ENCODE peak calls at places on chromosomes 13 and 19, in four cellular contexts. One of them, this sample, is unnamed. For H3K36me3, the result is how much of the 10 kb centered on the place peaks cover.

GRCh38 chr19:16623576-16623975 is 4.4 kb downstream of the MED26 start:
- DNase-seq in HCT116: no peak
- DNase-seq in gastrocnemius medialis: no peak
- DNase-seq in neural progenitor cell: no peak
- DNase-seq in this sample: no peak

GRCh38 chr13:61286148-61286745 is 129.4 kb downstream of the PCDH20 start:
- DNase-seq in HCT116: peak
- DNase-seq in gastrocnemius medialis: no peak
- DNase-seq in neural progenitor cell: peak
- DNase-seq in this sample: no peak

GRCh38 chr19:16328824-16329482 is 4.3 kb downstream of the KLF2 start:
- DNase-seq in HCT116: no peak
- DNase-seq in gastrocnemius medialis: no peak
- DNase-seq in neural progenitor cell: no peak
- DNase-seq in this sample: peak

GRCh38 chr19:15213715-15214381 is 13.1 kb upstream of the NOTCH3 start:
- DNase-seq in HCT116: no peak
- DNase-seq in gastrocnemius medialis: no peak
- DNase-seq in neural progenitor cell: no peak
- DNase-seq in this sample: no peak

GRCh38 chr13:114155923-114156883 is 22.9 kb upstream of the CFAP97D2 start:
- DNase-seq in HCT116: no peak
- DNase-seq in gastrocnemius medialis: no peak
- DNase-seq in neural progenitor cell: no peak
- DNase-seq in this sample: peak

GRCh38 chr19:2796659-2797266 is 11.5 kb downstream of the THOP1 start:
- DNase-seq in HCT116: no peak
- DNase-seq in gastrocnemius medialis: no peak
- DNase-seq in neural progenitor cell: no peak
- DNase-seq in this sample: no peak

GRCh38 chr13:52348081-52348480 is 57.9 kb downstream of the THSD1 start:
- DNase-seq in HCT116: peak
- DNase-seq in gastrocnemius medialis: no peak
- DNase-seq in neural progenitor cell: no peak
- DNase-seq in this sample: no peak

GRCh38 chr19:44107751-44108150 is 5.4 kb upstream of the ZNF225 start:
- DNase-seq in HCT116: no peak
- DNase-seq in gastrocnemius medialis: no peak
- DNase-seq in neural progenitor cell: no peak
- DNase-seq in this sample: no peak

GRCh38 chr13:104625196-104625595 is 1559.0 kb upstream of the SLC10A2 start:
- DNase-seq in HCT116: no peak
- DNase-seq in gastrocnemius medialis: no peak
- DNase-seq in neural progenitor cell: no peak
- DNase-seq in this sample: no peak

GRCh38 chr19:33227870-33228599 is 2.4 kb upstream of the SLC7A10 start:
- DNase-seq in HCT116: no peak
- DNase-seq in gastrocnemius medialis: no peak
- DNase-seq in neural progenitor cell: no peak
- DNase-seq in this sample: no peak

GRCh38 chr13:67408823-67409222 is 178.7 kb upstream of the PCDH9 start:
- DNase-seq in HCT116: no peak
- DNase-seq in gastrocnemius medialis: no peak
- DNase-seq in neural progenitor cell: no peak
- DNase-seq in this sample: no peak

GRCh38 chr13:109933476-109933875 is 147.1 kb upstream of the IRS2 start:
- DNase-seq in HCT116: no peak
- DNase-seq in gastrocnemius medialis: no peak
- DNase-seq in neural progenitor cell: peak
- DNase-seq in this sample: no peak

GRCh38 chr13:19860884-19861655 is 2.4 kb downstream of the ZMYM5 start:
- DNase-seq in HCT116: peak
- DNase-seq in gastrocnemius medialis: no peak
- DNase-seq in neural progenitor cell: peak
- DNase-seq in this sample: no peak

GRCh38 chr19:1512671-1513491 is at the start of gene ADAMTSL5:
- DNase-seq in HCT116: no peak
- DNase-seq in gastrocnemius medialis: no peak
- DNase-seq in neural progenitor cell: peak
- DNase-seq in this sample: peak

GRCh38 chr19:10069046-10069445 is 17.1 kb upstream of the SHFL start:
- DNase-seq in HCT116: no peak
- DNase-seq in gastrocnemius medialis: no peak
- DNase-seq in neural progenitor cell: no peak
- DNase-seq in this sample: no peak

GRCh38 chr19:49327878-49328544 is 3.0 kb upstream of the SLC6A16 start:
- DNase-seq in HCT116: peak
- DNase-seq in gastrocnemius medialis: no peak
- DNase-seq in neural progenitor cell: peak
- DNase-seq in this sample: peak
- H3K36me3 ChIP-seq in HCT116: under half
- H3K36me3 ChIP-seq in gastrocnemius medialis: under half
- H3K36me3 ChIP-seq in neural progenitor cell: under half
- H3K36me3 ChIP-seq in this sample: under half

DNA sequence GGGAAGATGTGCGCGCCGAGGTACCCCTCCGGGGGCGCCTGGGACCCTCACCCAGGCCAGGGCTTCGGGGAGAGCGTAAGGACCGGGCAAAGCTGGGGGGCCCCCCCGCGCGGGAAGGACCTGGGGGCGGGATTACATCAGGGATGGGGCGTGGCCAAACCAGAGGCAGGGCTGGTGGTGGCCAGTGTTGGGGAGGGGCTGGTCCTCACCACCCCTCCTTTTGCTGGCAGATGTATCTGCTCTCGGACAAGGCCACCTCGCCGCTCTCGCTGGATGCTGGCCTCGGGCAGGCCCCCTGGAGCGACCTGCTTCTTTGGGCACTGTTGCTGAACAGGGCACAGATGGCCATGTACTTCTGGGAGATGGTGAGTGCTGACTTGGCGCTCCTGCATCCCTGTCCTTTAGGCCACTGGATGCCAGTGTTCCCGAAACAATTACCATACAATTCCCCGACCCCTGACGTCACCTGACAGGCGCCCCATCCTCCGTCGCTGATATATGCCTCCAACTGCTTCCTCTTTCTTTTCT is 25.3 kb downstream of the TRPM4 start:
- DNase-seq in HCT116: no peak
- DNase-seq in gastrocnemius medialis: no peak
- DNase-seq in neural progenitor cell: no peak
- DNase-seq in this sample: no peak
- H3K36me3 ChIP-seq in HCT116: under half
- H3K36me3 ChIP-seq in gastrocnemius medialis: under half
- H3K36me3 ChIP-seq in neural progenitor cell: under half
- H3K36me3 ChIP-seq in this sample: under half

GRCh38 chr19:39830406-39830805 is 3.6 kb downstream of the DYRK1B start:
- DNase-seq in HCT116: no peak
- DNase-seq in gastrocnemius medialis: no peak
- DNase-seq in neural progenitor cell: no peak
- DNase-seq in this sample: no peak
- H3K36me3 ChIP-seq in HCT116: under half
- H3K36me3 ChIP-seq in gastrocnemius medialis: half or more
- H3K36me3 ChIP-seq in neural progenitor cell: under half
- H3K36me3 ChIP-seq in this sample: under half

GRCh38 chr13:106213028-106213427 is 322.4 kb downstream of the EFNB2 start:
- DNase-seq in HCT116: peak
- DNase-seq in gastrocnemius medialis: no peak
- DNase-seq in neural progenitor cell: peak
- DNase-seq in this sample: no peak

GRCh38 chr13:106210327-106210726 is 325.1 kb downstream of the EFNB2 start:
- DNase-seq in HCT116: no peak
- DNase-seq in gastrocnemius medialis: no peak
- DNase-seq in neural progenitor cell: no peak
- DNase-seq in this sample: no peak

DNA sequence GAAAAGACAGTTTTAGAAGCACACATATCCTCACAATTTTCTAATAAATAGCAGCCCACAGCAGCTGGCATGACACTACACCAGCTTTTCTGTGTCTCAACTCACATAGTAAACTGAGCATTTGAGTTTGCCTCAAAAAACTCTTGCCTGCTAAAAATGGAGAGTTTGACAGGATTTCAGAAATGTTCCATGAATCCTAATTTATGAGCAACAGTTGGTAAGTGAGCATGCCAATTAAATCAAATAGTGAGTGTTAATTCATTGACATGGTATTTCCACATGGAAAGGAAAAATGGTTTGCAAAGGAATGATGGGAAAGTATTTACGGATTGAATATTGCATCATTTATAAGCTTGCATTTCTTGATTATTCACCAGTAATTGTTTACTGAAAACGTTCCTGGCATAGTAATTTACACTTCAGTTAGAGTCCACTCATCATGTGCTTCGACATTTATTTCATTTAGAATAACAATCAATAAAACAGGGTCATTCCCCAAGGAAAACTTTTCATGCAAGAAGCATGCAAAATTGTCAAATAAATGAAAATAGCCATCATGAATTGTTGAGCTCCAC is 322.9 kb downstream of the EFNB2 start:
- DNase-seq in HCT116: no peak
- DNase-seq in gastrocnemius medialis: no peak
- DNase-seq in neural progenitor cell: no peak
- DNase-seq in this sample: no peak
- H3K36me3 ChIP-seq in HCT116: under half
- H3K36me3 ChIP-seq in gastrocnemius medialis: under half
- H3K36me3 ChIP-seq in neural progenitor cell: under half
- H3K36me3 ChIP-seq in this sample: under half

This sample was measured in CD8-positive, alpha-beta memory T cell.